ENCODE peak calls at places on chromosomes 16 and 17, in nine cellular contexts. X, G, O, V, F, D, H, N and Q are unnamed samples.

GRCh38 chr16:391885-392335 is 5.1 kb upstream of the NME4 start:
- DNase-seq in D (peak; percentile 60), N (no peak), X (peak; percentile 29), O (no peak), F (peak; percentile 71), H (peak; percentile 71), G (peak; percentile 72), V (no peak), Q (no peak)

GRCh38 chr17:52383493-52384100 is 225.1 kb upstream of the CA10 start:
- DNase-seq in O (no peak), X (peak; percentile 4), F (no peak), G (no peak), N (no peak), D (peak; percentile 69), V (no peak), H (peak; percentile 64), Q (no peak)

GRCh38 chr16:69926241-69926640 is 24.9 kb upstream of the CLEC18A start:
- DNase-seq in V (no peak), G (no peak), F (no peak), O (peak; percentile 29), D (no peak), N (no peak), H (no peak), X (no peak), Q (no peak)

GRCh38 chr17:37067555-37068111 is 118.9 kb downstream of the AATF start:
- DNase-seq in H (peak; percentile 45), X (no peak), V (peak; percentile 26), D (no peak), O (no peak), G (no peak), F (peak; percentile 90), N (peak; percentile 45), Q (peak; percentile 59)

GRCh38 chr16:84054916-84055315 is 12.3 kb upstream of the SLC38A8 start:
- DNase-seq in F (no peak), X (no peak), H (no peak), D (no peak), O (peak; percentile 39), G (no peak), N (no peak), V (no peak), Q (no peak)

GRCh38 chr17:40371261-40371929 is 6.9 kb upstream of the GJD3 start:
- DNase-seq in O (no peak), N (no peak), D (no peak), X (peak; percentile 49), G (no peak), F (no peak), V (no peak), H (no peak), Q (no peak)

GRCh38 chr17:77303620-77304019 is 162.9 kb downstream of the SEC14L1 start:
- DNase-seq in H (no peak), G (no peak), V (no peak), X (no peak), N (no peak), O (no peak), F (peak; percentile 60), D (no peak), Q (peak; percentile 29)

GRCh38 chr17:34226011-34226410 is 29.1 kb upstream of the CCL2 start:
- DNase-seq in H (no peak), N (no peak), X (no peak), F (no peak), V (peak; percentile 78), O (no peak), G (no peak), D (peak; percentile 10), Q (no peak)

GRCh38 chr16:30588651-30589050 is 3.2 kb upstream of the ZNF785 start:
- DNase-seq in H (no peak), O (no peak), V (no peak), D (no peak), G (no peak), X (no peak), F (no peak), N (no peak), Q (no peak)

GRCh38 chr17:78075545-78075944 is 53.0 kb downstream of the TMC6 start:
- DNase-seq in F (no peak), H (no peak), G (no peak), V (no peak), O (no peak), D (no peak), N (no peak), X (no peak), Q (no peak)

GRCh38 chr17:40342575-40343058 is 21.9 kb downstream of the GJD3 start:
- DNase-seq in H (no peak), D (no peak), X (no peak), V (no peak), F (no peak), N (no peak), G (no peak), O (no peak), Q (no peak)

GRCh38 chr16:79213214-79213613 is 387.3 kb downstream of the MAF start:
- DNase-seq in H (no peak), X (no peak), G (no peak), V (no peak), F (no peak), N (no peak), O (no peak), D (no peak), Q (no peak)

GRCh38 chr17:2475056-2475455 is 36.6 kb downstream of the METTL16 start:
- DNase-seq in N (no peak), O (no peak), X (no peak), V (no peak), D (no peak), F (no peak), H (no peak), G (no peak), Q (no peak)

GRCh38 chr16:20040011-20040410 is 33.7 kb downstream of the GPR139 start:
- DNase-seq in F (no peak), G (no peak), N (no peak), H (no peak), X (no peak), D (no peak), O (no peak), V (no peak), Q (no peak)

GRCh38 chr17:1040216-1040600 is 43.3 kb downstream of the TIMM22 start:
- DNase-seq in N (no peak), F (no peak), H (no peak), X (no peak), D (no peak), V (no peak), O (no peak), G (no peak), Q (no peak)

GRCh38 chr17:65198653-65199382 is 61.6 kb downstream of the RGS9 start:
- DNase-seq in F (peak; percentile 80), H (peak; percentile 68), N (no peak), D (peak; percentile 72), X (peak; percentile 41), V (no peak), O (no peak), G (no peak), Q (no peak)

GRCh38 chr17:79711715-79712305 is 18.9 kb upstream of the ENPP7 start:
- DNase-seq in N (no peak), D (no peak), F (no peak), V (no peak), H (no peak), O (no peak), G (no peak), X (no peak), Q (no peak)

GRCh38 chr17:70678889-70679288 is 509.6 kb downstream of the KCNJ2 start:
- DNase-seq in H (no peak), N (no peak), V (no peak), D (no peak), O (no peak), F (no peak), G (no peak), X (no peak), Q (no peak)

GRCh38 chr17:82246365-82247174 is 17.7 kb downstream of the SLC16A3 start:
- DNase-seq in D (peak; percentile 66), X (no peak), H (peak; percentile 80), O (no peak), N (no peak), F (peak; percentile 51), V (no peak), G (no peak), Q (no peak)

GRCh38 chr17:81948635-81949378 is 1.8 kb upstream of the MYADML2 start:
- DNase-seq in X (no peak), D (no peak), V (no peak), N (no peak), F (no peak), H (no peak), O (no peak), G (no peak), Q (no peak)

GRCh38 chr17:28592260-28592659 is 6.6 kb downstream of the SPAG5 start:
- DNase-seq in D (no peak), N (no peak), O (no peak), G (no peak), H (no peak), V (no peak), X (no peak), F (no peak), Q (no peak)

GRCh38 chr17:65918921-65919546 is 272.9 kb downstream of the CEP112 start:
- DNase-seq in H (no peak), F (no peak), D (no peak), O (no peak), N (no peak), V (no peak), G (no peak), X (no peak), Q (no peak)

GRCh38 chr17:9538626-9539025 is 37.0 kb downstream of the STX8 start:
- DNase-seq in G (no peak), X (no peak), D (no peak), N (no peak), F (no peak), V (no peak), O (no peak), H (no peak), Q (no peak)

GRCh38 chr16:76854234-76854633 is 336.8 kb upstream of the MON1B start:
- DNase-seq in O (no peak), H (peak; percentile 12), F (no peak), V (no peak), G (no peak), D (peak; percentile 12), N (no peak), X (no peak), Q (no peak)

GRCh38 chr16:19132898-19133297 is 19.1 kb downstream of the ITPRIPL2 start:
- DNase-seq in D (no peak), V (no peak), H (no peak), N (no peak), G (no peak), F (no peak), X (peak; percentile 53), O (peak; percentile 12), Q (no peak)

GRCh38 chr17:72514321-72514861 is 393.6 kb downstream of the SOX9 start:
- DNase-seq in X (no peak), H (no peak), N (no peak), F (no peak), D (peak; percentile 32), G (no peak), O (no peak), V (no peak), Q (no peak)

GRCh38 chr16:9159839-9160550 is 68.6 kb downstream of the HAPSTR1 start:
- DNase-seq in O (peak; percentile 82), F (peak; percentile 83), X (no peak), G (no peak), D (peak; percentile 35), H (peak; percentile 69), V (no peak), N (peak; percentile 13), Q (peak; percentile 7)

GRCh38 chr17:17059301-17059890 is 17.1 kb downstream of the MPRIP start:
- DNase-seq in H (no peak), G (no peak), X (no peak), N (no peak), D (no peak), F (no peak), V (no peak), O (peak; percentile 61), Q (no peak)

GRCh38 chr16:53207810-53208752 is 153.3 kb downstream of the CHD9 start:
- DNase-seq in N (peak; percentile 51), F (peak; percentile 81), H (peak; percentile 83), D (peak; percentile 88), X (peak; percentile 47), V (peak; percentile 37), O (no peak), G (no peak), Q (peak; percentile 44)

GRCh38 chr17:72388765-72389473 is 268.1 kb downstream of the SOX9 start:
- DNase-seq in G (no peak), D (no peak), N (no peak), F (no peak), O (no peak), X (no peak), H (peak; percentile 64), V (no peak), Q (no peak)

GRCh38 chr16:85819245-85819644 is 19.8 kb downstream of the COX4I1 start:
- DNase-seq in D (peak; percentile 37), N (no peak), X (peak; percentile 74), F (peak; percentile 89), H (peak; percentile 41), G (peak; percentile 86), V (no peak), O (peak; percentile 82), Q (no peak)